ENCODE peak calls at places on chromosomes 12 and 14, in five cellular contexts. D is stimulated activated CD4-positive, alpha-beta T cell treated with anti-CD3 and anti-CD28 coated beads, Interleukin-1b, Interleukin-23, amount 100 ng/mL, for 1 hour; O is GM04504; T is cardiac fibroblast; H is skeletal muscle cell. R is an unnamed sample.

GRCh38 chr12:121937654-121938053 is 19.3 kb downstream of the CFAP251 start:
- DNase-seq in T (no peak), O (no peak), H (no peak), D (no peak), R (no peak)

GRCh38 chr14:31977001-31977556 is 100.0 kb upstream of the ARHGAP5 start:
- DNase-seq in T (no peak), D (no peak), H (no peak), O (no peak), R (no peak)

GRCh38 chr12:106976013-106976658 is 10.8 kb downstream of the MTERF2 start:
- DNase-seq in T (peak; percentile 76), D (no peak), O (no peak), H (no peak), R (no peak)

GRCh38 chr12:126051611-126052107 is 986.4 kb downstream of the AACS start:
- DNase-seq in D (no peak), O (peak; percentile 14), T (peak; percentile 19), H (peak; percentile 31), R (no peak)

GRCh38 chr12:107574691-107575090 is 110.9 kb upstream of the PWP1 start:
- DNase-seq in O (no peak), D (no peak), T (no peak), H (no peak), R (no peak)

GRCh38 chr12:2641209-2641608 is 153.6 kb upstream of the FKBP4 start:
- DNase-seq in T (peak; percentile 41), H (no peak), O (peak; percentile 7), D (no peak), R (no peak)

GRCh38 chr14:39322807-39323206 is 89.1 kb downstream of the MIA2 start:
- DNase-seq in O (no peak), D (no peak), T (peak; percentile 16), H (no peak), R (no peak)

GRCh38 chr12:112879191-112879705 is 27.5 kb upstream of the OAS1 start:
- DNase-seq in O (no peak), D (no peak), T (no peak), H (no peak), R (no peak)

GRCh38 chr14:60622920-60623263 is 26.4 kb downstream of the SIX1 start:
- DNase-seq in H (peak; percentile 86), O (no peak), T (peak; percentile 53), D (no peak), R (no peak)

GRCh38 chr14:93892923-93893549 is 34.1 kb upstream of the FAM181A start:
- DNase-seq in O (peak; percentile 22), D (peak; percentile 67), T (peak; percentile 69), H (no peak), R (peak; percentile 94)

GRCh38 chr12:124648710-124649384 is 81.4 kb upstream of the NCOR2 start:
- DNase-seq in H (no peak), O (no peak), T (no peak), D (no peak), R (no peak)

GRCh38 chr14:65302571-65303184 is 109.9 kb upstream of the FUT8 start:
- DNase-seq in H (no peak), T (peak; percentile 7), D (no peak), O (no peak), R (no peak)

GRCh38 chr12:41795066-41795465 is 349.6 kb downstream of the GXYLT1 start:
- DNase-seq in O (no peak), T (no peak), H (no peak), D (no peak), R (no peak)

GRCh38 chr14:92785601-92786426 is 8.3 kb upstream of the GOLGA5 start:
- DNase-seq in D (no peak), O (peak; percentile 39), T (peak; percentile 93), H (peak; percentile 53), R (no peak)

GRCh38 chr12:26119391-26119981 is 5.4 kb downstream of the BHLHE41 start:
- DNase-seq in T (peak; percentile 82), D (no peak), O (no peak), H (no peak), R (no peak)

GRCh38 chr14:71433303-71433702 is 498.9 kb upstream of the RGS6 start:
- DNase-seq in H (no peak), T (no peak), D (no peak), O (no peak), R (no peak)

GRCh38 chr12:116559330-116560080 is at the start of gene MAP1LC3B2:
- DNase-seq in O (peak; percentile 67), T (peak; percentile 84), H (peak; percentile 56), D (peak; percentile 18), R (no peak)

GRCh38 chr12:54005531-54005852 is 3.3 kb upstream of the HOXC8 start:
- DNase-seq in H (no peak), D (no peak), O (no peak), T (no peak), R (peak; percentile 68)

GRCh38 chr12:90163975-90164374 is 455.3 kb upstream of the ATP2B1 start:
- DNase-seq in D (no peak), O (no peak), H (no peak), T (no peak), R (no peak)

GRCh38 chr12:99005601-99006000 is 360.5 kb downstream of the APAF1 start:
- DNase-seq in T (no peak), D (no peak), O (no peak), H (no peak), R (no peak)

GRCh38 chr14:50335389-50335788 is 23.3 kb downstream of the DMAC2L start:
- DNase-seq in T (peak; percentile 73), H (no peak), D (no peak), O (no peak), R (peak; percentile 27)

GRCh38 chr12:67593041-67593870 is 55.3 kb upstream of the DYRK2 start:
- DNase-seq in T (no peak), O (no peak), D (no peak), H (no peak), R (no peak)

GRCh38 chr12:122981036-122981471 is 573 bp downstream of the ARL6IP4 start:
- DNase-seq in O (no peak), D (no peak), T (peak; percentile 23), H (no peak), R (no peak)

GRCh38 chr12:48980389-48980952 is 2.3 kb downstream of the WNT1 start:
- DNase-seq in H (no peak), T (no peak), D (no peak), O (no peak), R (no peak)

GRCh38 chr14:92590941-92591340 is 77.4 kb downstream of the RIN3 start:
- DNase-seq in D (no peak), O (no peak), H (no peak), T (no peak), R (no peak)

GRCh38 chr14:39218171-39218769 is 15.4 kb upstream of the MIA2 start:
- DNase-seq in D (no peak), H (no peak), O (no peak), T (peak; percentile 62), R (no peak)

GRCh38 chr12:103423061-103423473 is 72.7 kb downstream of the C12orf42 start:
- DNase-seq in O (no peak), T (no peak), D (no peak), H (no peak), R (peak; percentile 70)

GRCh38 chr12:116441292-116441691 is 117.9 kb upstream of the MAP1LC3B2 start:
- DNase-seq in O (no peak), H (no peak), D (no peak), T (no peak), R (no peak)

GRCh38 chr14:32372154-32372553 is 43.1 kb downstream of the AKAP6 start:
- DNase-seq in H (peak; percentile 92), D (no peak), O (peak; percentile 80), T (peak; percentile 71), R (no peak)